ENCODE peak calls at places on chromosomes 13 and 19, in eight cellular contexts. One of them, this sample, is unnamed.

GRCh38 chr19:46201413-46202310 is 27.9 kb upstream of the IGFL1 start:
- DNase-seq in ELR: no peak
- DNase-seq in activated B cell treated with CpG ODN at 0.5 μM for 24 hours: no peak
- DNase-seq in IMR-90: no peak
- DNase-seq in substantia nigra: no peak
- DNase-seq in GOT3: no peak
- DNase-seq in stimulated activated CD8-positive, alpha-beta memory T cell treated with anti-CD3 and anti-CD28 coated beads, Interleukin-15, amount 100 ng/mL, for 24 hours: no peak
- DNase-seq in lung: no peak
- DNase-seq in this sample: no peak

GRCh38 chr13:31774186-31774585 is 34.9 kb downstream of the RXFP2 start:
- DNase-seq in ELR: peak; percentile 70
- DNase-seq in activated B cell treated with CpG ODN at 0.5 μM for 24 hours: no peak
- DNase-seq in IMR-90: peak; percentile 28
- DNase-seq in substantia nigra: no peak
- DNase-seq in GOT3: no peak
- DNase-seq in stimulated activated CD8-positive, alpha-beta memory T cell treated with anti-CD3 and anti-CD28 coated beads, Interleukin-15, amount 100 ng/mL, for 24 hours: no peak
- DNase-seq in lung: no peak
- DNase-seq in this sample: no peak

GRCh38 chr19:56348289-56348877 is 33.7 kb upstream of the ZSCAN5A start:
- DNase-seq in ELR: peak; percentile 45
- DNase-seq in activated B cell treated with CpG ODN at 0.5 μM for 24 hours: no peak
- DNase-seq in IMR-90: no peak
- DNase-seq in substantia nigra: no peak
- DNase-seq in GOT3: no peak
- DNase-seq in stimulated activated CD8-positive, alpha-beta memory T cell treated with anti-CD3 and anti-CD28 coated beads, Interleukin-15, amount 100 ng/mL, for 24 hours: no peak
- DNase-seq in lung: no peak
- DNase-seq in this sample: no peak

GRCh38 chr19:11169896-11170678 is 14.5 kb upstream of the SPC24 start:
- DNase-seq in ELR: no peak
- DNase-seq in activated B cell treated with CpG ODN at 0.5 μM for 24 hours: no peak
- DNase-seq in IMR-90: peak; percentile 29
- DNase-seq in substantia nigra: no peak
- DNase-seq in GOT3: no peak
- DNase-seq in stimulated activated CD8-positive, alpha-beta memory T cell treated with anti-CD3 and anti-CD28 coated beads, Interleukin-15, amount 100 ng/mL, for 24 hours: no peak
- DNase-seq in lung: no peak
- DNase-seq in this sample: no peak

GRCh38 chr19:19628499-19629134 is 597 bp upstream of the LPAR2 start:
- DNase-seq in ELR: peak; percentile 72
- DNase-seq in activated B cell treated with CpG ODN at 0.5 μM for 24 hours: peak; percentile 47
- DNase-seq in IMR-90: peak; percentile 48
- DNase-seq in substantia nigra: no peak
- DNase-seq in GOT3: no peak
- DNase-seq in stimulated activated CD8-positive, alpha-beta memory T cell treated with anti-CD3 and anti-CD28 coated beads, Interleukin-15, amount 100 ng/mL, for 24 hours: no peak
- DNase-seq in lung: no peak
- DNase-seq in this sample: no peak

GRCh38 chr19:42459926-42460325 is 17.2 kb upstream of the CXCL17 start:
- DNase-seq in ELR: no peak
- DNase-seq in activated B cell treated with CpG ODN at 0.5 μM for 24 hours: no peak
- DNase-seq in IMR-90: no peak
- DNase-seq in substantia nigra: no peak
- DNase-seq in GOT3: no peak
- DNase-seq in stimulated activated CD8-positive, alpha-beta memory T cell treated with anti-CD3 and anti-CD28 coated beads, Interleukin-15, amount 100 ng/mL, for 24 hours: no peak
- DNase-seq in lung: no peak
- DNase-seq in this sample: no peak

GRCh38 chr19:38210458-38210987 is 13.5 kb downstream of the DPF1 start:
- DNase-seq in ELR: no peak
- DNase-seq in activated B cell treated with CpG ODN at 0.5 μM for 24 hours: no peak
- DNase-seq in IMR-90: peak; percentile 28
- DNase-seq in substantia nigra: peak; percentile 64
- DNase-seq in GOT3: no peak
- DNase-seq in stimulated activated CD8-positive, alpha-beta memory T cell treated with anti-CD3 and anti-CD28 coated beads, Interleukin-15, amount 100 ng/mL, for 24 hours: no peak
- DNase-seq in lung: no peak
- DNase-seq in this sample: no peak

GRCh38 chr19:51792932-51793331 is 2.0 kb upstream of the FPR3 start:
- DNase-seq in ELR: no peak
- DNase-seq in activated B cell treated with CpG ODN at 0.5 μM for 24 hours: no peak
- DNase-seq in IMR-90: no peak
- DNase-seq in substantia nigra: no peak
- DNase-seq in GOT3: no peak
- DNase-seq in stimulated activated CD8-positive, alpha-beta memory T cell treated with anti-CD3 and anti-CD28 coated beads, Interleukin-15, amount 100 ng/mL, for 24 hours: no peak
- DNase-seq in lung: no peak
- DNase-seq in this sample: no peak

GRCh38 chr19:13054605-13055212 is 47.9 kb downstream of the LYL1 start:
- DNase-seq in ELR: peak; percentile 23
- DNase-seq in activated B cell treated with CpG ODN at 0.5 μM for 24 hours: no peak
- DNase-seq in IMR-90: no peak
- DNase-seq in substantia nigra: no peak
- DNase-seq in GOT3: no peak
- DNase-seq in stimulated activated CD8-positive, alpha-beta memory T cell treated with anti-CD3 and anti-CD28 coated beads, Interleukin-15, amount 100 ng/mL, for 24 hours: no peak
- DNase-seq in lung: no peak
- DNase-seq in this sample: no peak

GRCh38 chr19:4916292-4917082 is 7.2 kb downstream of the UHRF1 start:
- DNase-seq in ELR: no peak
- DNase-seq in activated B cell treated with CpG ODN at 0.5 μM for 24 hours: peak; percentile 55
- DNase-seq in IMR-90: no peak
- DNase-seq in substantia nigra: no peak
- DNase-seq in GOT3: no peak
- DNase-seq in stimulated activated CD8-positive, alpha-beta memory T cell treated with anti-CD3 and anti-CD28 coated beads, Interleukin-15, amount 100 ng/mL, for 24 hours: no peak
- DNase-seq in lung: no peak
- DNase-seq in this sample: no peak

GRCh38 chr19:13015361-13016231 is 20.3 kb downstream of the NFIX start:
- DNase-seq in ELR: no peak
- DNase-seq in activated B cell treated with CpG ODN at 0.5 μM for 24 hours: no peak
- DNase-seq in IMR-90: peak; percentile 33
- DNase-seq in substantia nigra: no peak
- DNase-seq in GOT3: no peak
- DNase-seq in stimulated activated CD8-positive, alpha-beta memory T cell treated with anti-CD3 and anti-CD28 coated beads, Interleukin-15, amount 100 ng/mL, for 24 hours: no peak
- DNase-seq in lung: no peak
- DNase-seq in this sample: no peak

GRCh38 chr19:35458821-35459391 is 10.8 kb downstream of the FFAR2 start:
- DNase-seq in ELR: no peak
- DNase-seq in activated B cell treated with CpG ODN at 0.5 μM for 24 hours: peak; percentile 46
- DNase-seq in IMR-90: no peak
- DNase-seq in substantia nigra: no peak
- DNase-seq in GOT3: no peak
- DNase-seq in stimulated activated CD8-positive, alpha-beta memory T cell treated with anti-CD3 and anti-CD28 coated beads, Interleukin-15, amount 100 ng/mL, for 24 hours: no peak
- DNase-seq in lung: no peak
- DNase-seq in this sample: no peak

GRCh38 chr13:24685314-24685713 is 5.1 kb downstream of the ATP12A start:
- DNase-seq in ELR: no peak
- DNase-seq in activated B cell treated with CpG ODN at 0.5 μM for 24 hours: no peak
- DNase-seq in IMR-90: no peak
- DNase-seq in substantia nigra: no peak
- DNase-seq in GOT3: no peak
- DNase-seq in stimulated activated CD8-positive, alpha-beta memory T cell treated with anti-CD3 and anti-CD28 coated beads, Interleukin-15, amount 100 ng/mL, for 24 hours: no peak
- DNase-seq in lung: no peak
- DNase-seq in this sample: no peak

GRCh38 chr19:46970815-46971214 is 48.8 kb upstream of the NPAS1 start:
- DNase-seq in ELR: peak; percentile 90
- DNase-seq in activated B cell treated with CpG ODN at 0.5 μM for 24 hours: no peak
- DNase-seq in IMR-90: peak; percentile 73
- DNase-seq in substantia nigra: no peak
- DNase-seq in GOT3: peak; percentile 64
- DNase-seq in stimulated activated CD8-positive, alpha-beta memory T cell treated with anti-CD3 and anti-CD28 coated beads, Interleukin-15, amount 100 ng/mL, for 24 hours: no peak
- DNase-seq in lung: no peak
- DNase-seq in this sample: no peak

GRCh38 chr13:110799246-110800236 is 86.0 kb downstream of the ING1 start:
- DNase-seq in ELR: peak; percentile 33
- DNase-seq in activated B cell treated with CpG ODN at 0.5 μM for 24 hours: no peak
- DNase-seq in IMR-90: peak; percentile 95
- DNase-seq in substantia nigra: no peak
- DNase-seq in GOT3: peak; percentile 13
- DNase-seq in stimulated activated CD8-positive, alpha-beta memory T cell treated with anti-CD3 and anti-CD28 coated beads, Interleukin-15, amount 100 ng/mL, for 24 hours: no peak
- DNase-seq in lung: no peak
- DNase-seq in this sample: no peak